ENCODE peak calls at places on chromosomes 1 and 21, in eight cellular contexts. T is natural killer cell, S is T1000, B is cerebellum, K is GM04504, E is GM03348, I is psoas muscle, G is A549. Q is an unnamed sample.

GRCh38 chr1:10724948-10725852 is 71.2 kb downstream of the CASZ1 start:
- DNase-seq in G (no peak), T (no peak), E (peak), B (peak), S (no peak), I (peak), K (peak), Q (peak)

GRCh38 chr1:8370046-8370881 is 52.4 kb downstream of the SLC45A1 start:
- DNase-seq in B (peak), K (no peak), E (peak), T (no peak), I (no peak), G (no peak), S (no peak), Q (no peak)

GRCh38 chr1:205496661-205497060 is 7.8 kb upstream of the CDK18 start:
- DNase-seq in T (no peak), B (no peak), G (no peak), S (no peak), I (no peak), E (no peak), K (no peak), Q (no peak)

GRCh38 chr1:170461762-170462384 is 70.1 kb upstream of the GORAB start:
- DNase-seq in G (no peak), B (no peak), T (no peak), I (no peak), K (peak), E (peak), S (no peak), Q (peak)

GRCh38 chr21:36643374-36644250 is 55.3 kb upstream of the SIM2 start:
- DNase-seq in E (no peak), K (no peak), B (no peak), T (no peak), I (no peak), G (no peak), S (no peak), Q (no peak)

GRCh38 chr1:59079434-59080135 is 217.3 kb upstream of the FGGY start:
- DNase-seq in B (no peak), K (no peak), S (no peak), E (no peak), G (no peak), I (no peak), T (no peak), Q (peak)

GRCh38 chr21:42619841-42620240 is 33.6 kb upstream of the PDE9A start:
- DNase-seq in G (no peak), K (no peak), B (no peak), S (no peak), T (no peak), E (no peak), I (no peak), Q (no peak)

GRCh38 chr21:44815852-44816628 is 1.8 kb downstream of the SUMO3 start:
- DNase-seq in G (no peak), I (no peak), B (no peak), E (no peak), K (no peak), S (no peak), T (no peak), Q (no peak)

GRCh38 chr1:51512611-51513010 is 6.5 kb downstream of the EPS15 start:
- DNase-seq in K (no peak), S (no peak), E (no peak), B (no peak), T (no peak), G (no peak), I (no peak), Q (no peak)

GRCh38 chr1:48773133-48773532 is 3.6 kb downstream of the BEND5 start:
- DNase-seq in G (no peak), B (no peak), K (no peak), I (no peak), E (no peak), S (no peak), T (no peak), Q (no peak)

GRCh38 chr1:224513787-224514209 is 79.2 kb upstream of the WDR26 start:
- DNase-seq in T (peak), I (peak), K (peak), S (peak), E (peak), B (peak), G (peak), Q (peak)